ENCODE peak calls at places on chromosome 17, in eight cellular contexts. One of them, this sample, is unnamed.

GRCh38 chr17:16085066-16085699 is 85.6 kb downstream of the TTC19 start:
- DNase-seq in transverse colon: no peak
- DNase-seq in NB4: no peak
- DNase-seq in fibroblast of lung: peak
- DNase-seq in PC-3: peak
- DNase-seq in small intestine: no peak
- DNase-seq in naive thymus-derived CD4-positive, alpha-beta T cell: peak
- DNase-seq in fibroblast of pulmonary artery: peak
- DNase-seq in this sample: no peak

GRCh38 chr17:45573915-45574314 is 83.4 kb upstream of the PLEKHM1 start:
- DNase-seq in fibroblast of pulmonary artery: no peak
- DNase-seq in naive thymus-derived CD4-positive, alpha-beta T cell: no peak
- DNase-seq in small intestine: no peak
- DNase-seq in PC-3: no peak
- DNase-seq in fibroblast of lung: peak
- DNase-seq in transverse colon: no peak
- DNase-seq in NB4: peak
- DNase-seq in this sample: no peak

GRCh38 chr17:15236281-15237105 is 28.6 kb downstream of the PMP22 start:
- DNase-seq in small intestine: no peak
- DNase-seq in NB4: peak
- DNase-seq in naive thymus-derived CD4-positive, alpha-beta T cell: no peak
- DNase-seq in fibroblast of pulmonary artery: no peak
- DNase-seq in fibroblast of lung: peak
- DNase-seq in PC-3: peak
- DNase-seq in transverse colon: no peak
- DNase-seq in this sample: peak

GRCh38 chr17:66542183-66542966 is 240.0 kb downstream of the PRKCA start:
- DNase-seq in fibroblast of pulmonary artery: peak
- DNase-seq in transverse colon: no peak
- DNase-seq in naive thymus-derived CD4-positive, alpha-beta T cell: no peak
- DNase-seq in small intestine: peak
- DNase-seq in NB4: peak
- DNase-seq in fibroblast of lung: peak
- DNase-seq in PC-3: peak
- DNase-seq in this sample: peak

GRCh38 chr17:11896199-11896598 is 101.1 kb downstream of the ZNF18 start:
- DNase-seq in fibroblast of lung: no peak
- DNase-seq in NB4: no peak
- DNase-seq in transverse colon: no peak
- DNase-seq in small intestine: no peak
- DNase-seq in fibroblast of pulmonary artery: no peak
- DNase-seq in PC-3: no peak
- DNase-seq in naive thymus-derived CD4-positive, alpha-beta T cell: no peak
- DNase-seq in this sample: no peak

GRCh38 chr17:34464812-34465211 is 101.8 kb upstream of the CCL1 start:
- DNase-seq in NB4: no peak
- DNase-seq in fibroblast of pulmonary artery: no peak
- DNase-seq in PC-3: no peak
- DNase-seq in transverse colon: no peak
- DNase-seq in naive thymus-derived CD4-positive, alpha-beta T cell: no peak
- DNase-seq in small intestine: no peak
- DNase-seq in fibroblast of lung: no peak
- DNase-seq in this sample: peak

GRCh38 chr17:13593757-13594156 is 8.0 kb downstream of the HS3ST3A1 start:
- DNase-seq in naive thymus-derived CD4-positive, alpha-beta T cell: no peak
- DNase-seq in fibroblast of pulmonary artery: no peak
- DNase-seq in small intestine: no peak
- DNase-seq in fibroblast of lung: peak
- DNase-seq in transverse colon: no peak
- DNase-seq in NB4: no peak
- DNase-seq in PC-3: no peak
- DNase-seq in this sample: no peak

GRCh38 chr17:80071116-80071980 is 30.0 kb upstream of the GAA start:
- DNase-seq in naive thymus-derived CD4-positive, alpha-beta T cell: no peak
- DNase-seq in transverse colon: peak
- DNase-seq in small intestine: peak
- DNase-seq in PC-3: no peak
- DNase-seq in NB4: no peak
- DNase-seq in fibroblast of lung: peak
- DNase-seq in fibroblast of pulmonary artery: peak
- DNase-seq in this sample: no peak

GRCh38 chr17:42670199-42670924 is 6.4 kb downstream of the PLEKHH3 start:
- DNase-seq in naive thymus-derived CD4-positive, alpha-beta T cell: peak
- DNase-seq in fibroblast of lung: no peak
- DNase-seq in transverse colon: no peak
- DNase-seq in small intestine: no peak
- DNase-seq in PC-3: no peak
- DNase-seq in fibroblast of pulmonary artery: no peak
- DNase-seq in NB4: no peak
- DNase-seq in this sample: no peak

GRCh38 chr17:30344283-30345088 is 10.6 kb upstream of the TMIGD1 start:
- DNase-seq in fibroblast of lung: peak
- DNase-seq in NB4: peak
- DNase-seq in small intestine: peak
- DNase-seq in PC-3: peak
- DNase-seq in fibroblast of pulmonary artery: peak
- DNase-seq in naive thymus-derived CD4-positive, alpha-beta T cell: no peak
- DNase-seq in transverse colon: peak
- DNase-seq in this sample: no peak

GRCh38 chr17:50272711-50273653 is 1.3 kb upstream of the TMEM92 start:
- DNase-seq in small intestine: peak
- DNase-seq in PC-3: peak
- DNase-seq in naive thymus-derived CD4-positive, alpha-beta T cell: peak
- DNase-seq in NB4: peak
- DNase-seq in fibroblast of pulmonary artery: peak
- DNase-seq in fibroblast of lung: no peak
- DNase-seq in transverse colon: peak
- DNase-seq in this sample: no peak

GRCh38 chr17:68903294-68903693 is 51.9 kb downstream of the ABCA8 start:
- DNase-seq in transverse colon: no peak
- DNase-seq in fibroblast of pulmonary artery: no peak
- DNase-seq in PC-3: no peak
- DNase-seq in small intestine: no peak
- DNase-seq in NB4: no peak
- DNase-seq in fibroblast of lung: no peak
- DNase-seq in naive thymus-derived CD4-positive, alpha-beta T cell: no peak
- DNase-seq in this sample: no peak

GRCh38 chr17:48127371-48128051 is 19.9 kb downstream of the SNX11 start:
- DNase-seq in fibroblast of pulmonary artery: peak
- DNase-seq in naive thymus-derived CD4-positive, alpha-beta T cell: no peak
- DNase-seq in small intestine: no peak
- DNase-seq in fibroblast of lung: peak
- DNase-seq in NB4: no peak
- DNase-seq in PC-3: peak
- DNase-seq in transverse colon: no peak
- DNase-seq in this sample: no peak

GRCh38 chr17:76672270-76672851 is 28.8 kb upstream of the ST6GALNAC1 start:
- DNase-seq in NB4: no peak
- DNase-seq in fibroblast of lung: no peak
- DNase-seq in fibroblast of pulmonary artery: no peak
- DNase-seq in naive thymus-derived CD4-positive, alpha-beta T cell: peak
- DNase-seq in PC-3: peak
- DNase-seq in transverse colon: peak
- DNase-seq in small intestine: peak
- DNase-seq in this sample: no peak

DNA sequence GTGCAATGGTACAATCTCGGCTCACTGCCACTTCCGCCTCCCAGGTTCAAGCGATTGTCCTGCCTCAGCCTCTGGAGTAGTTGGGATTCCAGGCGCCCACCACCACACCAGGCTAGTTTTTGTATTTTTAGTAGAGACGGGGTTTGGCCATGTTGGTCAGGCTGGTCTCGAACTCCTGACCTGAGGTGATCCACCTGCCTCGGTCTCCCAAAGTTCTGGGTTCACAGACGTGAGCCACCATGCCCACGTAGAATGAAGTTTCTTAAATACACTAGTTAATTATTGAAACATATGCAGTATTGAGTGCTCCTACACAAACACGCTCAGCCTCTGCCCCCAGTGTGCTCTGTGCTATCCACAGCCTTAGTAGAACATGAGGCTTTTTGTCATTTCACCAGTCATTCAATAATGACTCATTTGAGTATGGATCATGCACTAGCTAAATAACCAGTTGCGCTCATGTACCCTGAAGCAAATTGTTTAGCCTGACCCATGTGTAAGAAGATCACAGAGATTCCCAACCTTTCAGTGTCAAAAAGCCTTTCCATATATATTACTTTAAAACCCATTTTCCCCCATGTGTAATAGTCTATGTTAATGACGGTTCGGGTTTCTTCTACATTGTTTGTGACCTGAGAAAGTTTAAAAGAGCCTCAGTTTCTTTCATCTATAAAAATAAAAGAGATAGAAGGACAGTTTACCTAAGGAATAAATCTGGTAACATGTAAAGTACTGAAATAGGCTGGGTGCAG is 49.7 kb downstream of the TUBD1 start:
- DNase-seq in PC-3: peak
- DNase-seq in transverse colon: peak
- DNase-seq in naive thymus-derived CD4-positive, alpha-beta T cell: no peak
- DNase-seq in fibroblast of pulmonary artery: peak
- DNase-seq in small intestine: peak
- DNase-seq in NB4: peak
- DNase-seq in fibroblast of lung: peak
- DNase-seq in this sample: no peak
- H3K4me3 ChIP-seq in PC-3: no peak
- H3K4me3 ChIP-seq in transverse colon: no peak
- H3K4me3 ChIP-seq in naive thymus-derived CD4-positive, alpha-beta T cell: peak
- H3K4me3 ChIP-seq in fibroblast of pulmonary artery: no peak
- H3K4me3 ChIP-seq in small intestine: no peak
- H3K4me3 ChIP-seq in NB4: no peak
- H3K4me3 ChIP-seq in fibroblast of lung: peak
- H3K4me3 ChIP-seq in this sample: no peak

GRCh38 chr17:82127315-82127595 is 29.2 kb upstream of the FASN start:
- DNase-seq in fibroblast of lung: no peak
- DNase-seq in fibroblast of pulmonary artery: no peak
- DNase-seq in naive thymus-derived CD4-positive, alpha-beta T cell: no peak
- DNase-seq in NB4: no peak
- DNase-seq in transverse colon: no peak
- DNase-seq in PC-3: no peak
- DNase-seq in small intestine: no peak
- DNase-seq in this sample: no peak
- H3K4me3 ChIP-seq in fibroblast of lung: no peak
- H3K4me3 ChIP-seq in fibroblast of pulmonary artery: no peak
- H3K4me3 ChIP-seq in naive thymus-derived CD4-positive, alpha-beta T cell: peak
- H3K4me3 ChIP-seq in NB4: no peak
- H3K4me3 ChIP-seq in transverse colon: no peak
- H3K4me3 ChIP-seq in PC-3: no peak
- H3K4me3 ChIP-seq in small intestine: no peak
- H3K4me3 ChIP-seq in this sample: peak

GRCh38 chr17:8151120-8151640 is 1.0 kb downstream of the PER1 start:
- DNase-seq in PC-3: peak
- DNase-seq in fibroblast of lung: peak
- DNase-seq in naive thymus-derived CD4-positive, alpha-beta T cell: peak
- DNase-seq in transverse colon: peak
- DNase-seq in NB4: peak
- DNase-seq in fibroblast of pulmonary artery: peak
- DNase-seq in small intestine: peak
- DNase-seq in this sample: peak

GRCh38 chr17:8148560-8148959 is 3.6 kb downstream of the PER1 start:
- DNase-seq in naive thymus-derived CD4-positive, alpha-beta T cell: no peak
- DNase-seq in NB4: no peak
- DNase-seq in transverse colon: no peak
- DNase-seq in fibroblast of pulmonary artery: no peak
- DNase-seq in small intestine: no peak
- DNase-seq in fibroblast of lung: no peak
- DNase-seq in PC-3: no peak
- DNase-seq in this sample: no peak

GRCh38 chr17:8150194-8151119 is 1.7 kb downstream of the PER1 start:
- DNase-seq in naive thymus-derived CD4-positive, alpha-beta T cell: no peak
- DNase-seq in small intestine: no peak
- DNase-seq in PC-3: no peak
- DNase-seq in transverse colon: no peak
- DNase-seq in fibroblast of pulmonary artery: no peak
- DNase-seq in fibroblast of lung: no peak
- DNase-seq in NB4: no peak
- DNase-seq in this sample: no peak

GRCh38 chr17:8147805-8148404 is 4.3 kb downstream of the PER1 start:
- DNase-seq in fibroblast of lung: no peak
- DNase-seq in naive thymus-derived CD4-positive, alpha-beta T cell: no peak
- DNase-seq in small intestine: no peak
- DNase-seq in transverse colon: no peak
- DNase-seq in PC-3: no peak
- DNase-seq in NB4: no peak
- DNase-seq in fibroblast of pulmonary artery: no peak
- DNase-seq in this sample: no peak

DNA sequence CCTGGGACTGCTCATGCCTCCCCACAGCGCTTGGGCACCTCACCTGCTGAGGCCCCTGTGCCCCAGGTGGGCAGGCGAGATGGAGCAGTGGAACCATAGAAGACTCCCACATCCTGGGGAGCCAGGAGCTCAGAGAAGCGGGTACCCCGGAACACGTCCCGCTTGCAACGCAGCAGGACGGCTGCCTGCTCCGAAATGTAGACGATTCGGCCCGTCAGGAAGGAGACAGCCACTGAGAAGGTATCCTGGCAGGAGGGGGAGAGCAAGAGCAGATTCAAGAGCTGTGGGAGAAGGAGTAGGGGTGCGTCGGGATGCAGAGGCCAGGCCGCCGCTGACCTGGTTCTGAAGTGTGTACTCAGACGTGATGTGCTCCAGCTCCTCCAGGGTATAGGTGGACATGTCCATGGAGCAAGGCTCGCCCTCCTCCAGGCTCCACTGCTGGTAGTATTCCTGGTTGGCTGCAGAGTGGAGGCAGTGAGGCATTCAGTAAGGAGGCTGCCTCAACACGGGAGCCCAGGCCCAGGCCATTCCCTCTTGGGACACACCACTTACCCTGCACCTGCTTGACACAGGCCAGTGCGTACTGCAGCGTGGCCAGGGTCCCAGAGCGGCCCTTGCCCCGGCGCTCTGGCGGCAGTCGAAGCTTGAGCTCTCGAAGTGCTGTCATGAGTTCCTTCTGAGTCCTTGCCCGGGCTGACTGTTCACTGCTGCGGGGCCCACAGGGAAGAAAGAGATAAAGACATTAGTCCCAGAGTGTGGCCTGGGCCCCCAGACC is 2.6 kb downstream of the PER1 start:
- DNase-seq in fibroblast of pulmonary artery: no peak
- DNase-seq in small intestine: no peak
- DNase-seq in naive thymus-derived CD4-positive, alpha-beta T cell: no peak
- DNase-seq in NB4: no peak
- DNase-seq in fibroblast of lung: no peak
- DNase-seq in transverse colon: no peak
- DNase-seq in PC-3: no peak
- DNase-seq in this sample: no peak
- H3K4me3 ChIP-seq in fibroblast of pulmonary artery: no peak
- H3K4me3 ChIP-seq in small intestine: no peak
- H3K4me3 ChIP-seq in naive thymus-derived CD4-positive, alpha-beta T cell: no peak
- H3K4me3 ChIP-seq in NB4: no peak
- H3K4me3 ChIP-seq in fibroblast of lung: no peak
- H3K4me3 ChIP-seq in transverse colon: no peak
- H3K4me3 ChIP-seq in PC-3: no peak
- H3K4me3 ChIP-seq in this sample: no peak

DNA sequence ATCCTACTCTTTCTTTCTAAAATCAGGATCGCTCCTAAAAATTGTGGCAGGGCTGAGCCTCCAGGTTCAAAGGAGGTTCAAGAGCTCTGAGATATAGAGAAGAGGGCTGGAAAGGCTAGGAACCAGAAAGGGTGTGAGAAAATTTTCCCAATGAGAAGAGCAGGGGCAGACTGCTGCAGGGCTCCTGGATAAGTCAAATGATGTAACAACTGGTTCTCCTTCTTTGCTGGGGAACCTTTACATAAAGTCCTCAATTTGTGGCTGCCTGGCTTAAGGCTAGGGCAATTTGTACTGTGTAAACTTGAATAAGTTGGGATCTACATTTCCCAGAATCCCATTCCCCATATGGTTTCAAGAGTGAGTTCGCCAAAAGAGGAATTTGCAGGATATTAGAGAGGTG is 16.3 kb upstream of the AKAP1 start:
- DNase-seq in small intestine: no peak
- DNase-seq in NB4: no peak
- DNase-seq in fibroblast of pulmonary artery: no peak
- DNase-seq in PC-3: no peak
- DNase-seq in naive thymus-derived CD4-positive, alpha-beta T cell: no peak
- DNase-seq in fibroblast of lung: no peak
- DNase-seq in transverse colon: no peak
- DNase-seq in this sample: no peak
- H3K4me3 ChIP-seq in small intestine: no peak
- H3K4me3 ChIP-seq in NB4: no peak
- H3K4me3 ChIP-seq in fibroblast of pulmonary artery: no peak
- H3K4me3 ChIP-seq in PC-3: no peak
- H3K4me3 ChIP-seq in naive thymus-derived CD4-positive, alpha-beta T cell: no peak
- H3K4me3 ChIP-seq in fibroblast of lung: no peak
- H3K4me3 ChIP-seq in transverse colon: no peak
- H3K4me3 ChIP-seq in this sample: no peak

This sample was measured in Jurkat, Clone E6-1.